ENCODE peak calls at places on chromosomes 12 and 14, in four cellular contexts. B, J, N and G are unnamed samples.

GRCh38 chr14:22112004-22112403 is 438.4 kb upstream of the OR4E1 start:
- DNase-seq in B (no peak), J (peak; percentile 63), N (no peak), G (no peak)

GRCh38 chr12:57454566-57455373 is at the start of gene INHBE:
- DNase-seq in B (no peak), J (no peak), N (peak; percentile 80), G (no peak)

GRCh38 chr12:50732591-50732990 is 31.3 kb upstream of the ATF1 start:
- DNase-seq in B (no peak), J (no peak), N (no peak), G (peak; percentile 74)

GRCh38 chr12:38016606-38017005 is 300.0 kb upstream of the ALG10B start:
- DNase-seq in B (no peak), J (no peak), N (no peak), G (no peak)

GRCh38 chr12:55679691-55680090 is 28.0 kb downstream of the ITGA7 start:
- DNase-seq in B (no peak), J (no peak), N (peak; percentile 34), G (no peak)

GRCh38 chr12:21795648-21796328 is 21.3 kb upstream of the KCNJ8 start:
- DNase-seq in B (no peak), J (no peak), N (no peak), G (no peak)

GRCh38 chr12:52238206-52238840 is 5.3 kb downstream of the KRT7 start:
- DNase-seq in B (no peak), J (no peak), N (no peak), G (no peak)

GRCh38 chr12:23210573-23210972 is 585.6 kb downstream of the ETNK1 start:
- DNase-seq in B (no peak), J (no peak), N (no peak), G (no peak)

GRCh38 chr14:60649815-60650381 is 621 bp upstream of the SIX1 start:
- DNase-seq in B (no peak), J (no peak), N (peak; percentile 63), G (no peak)
- H3K27ac ChIP-seq in B (no peak overlapping the region), J (no peak overlapping the region), N (peak overlapping the region; percentile 93), G (no peak overlapping the region)

GRCh38 chr12:20444595-20445170 is 76.3 kb downstream of the PDE3A start:
- DNase-seq in B (no peak), J (no peak), N (no peak), G (no peak)

GRCh38 chr12:20443792-20444191 is 75.5 kb downstream of the PDE3A start:
- DNase-seq in B (no peak), J (no peak), N (no peak), G (no peak)

GRCh38 chr12:20443216-20443615 is 74.9 kb downstream of the PDE3A start:
- DNase-seq in B (no peak), J (no peak), N (no peak), G (no peak)

GRCh38 chr12:20440408-20440807 is 72.1 kb downstream of the PDE3A start:
- DNase-seq in B (no peak), J (no peak), N (no peak), G (no peak)

GRCh38 chr12:20442322-20442721 is 74.0 kb downstream of the PDE3A start:
- DNase-seq in B (no peak), J (no peak), N (no peak), G (no peak)
- TF ChIP-seq CTCF in B (no peak), J (no peak), N (no peak), G (no peak)

DNA sequence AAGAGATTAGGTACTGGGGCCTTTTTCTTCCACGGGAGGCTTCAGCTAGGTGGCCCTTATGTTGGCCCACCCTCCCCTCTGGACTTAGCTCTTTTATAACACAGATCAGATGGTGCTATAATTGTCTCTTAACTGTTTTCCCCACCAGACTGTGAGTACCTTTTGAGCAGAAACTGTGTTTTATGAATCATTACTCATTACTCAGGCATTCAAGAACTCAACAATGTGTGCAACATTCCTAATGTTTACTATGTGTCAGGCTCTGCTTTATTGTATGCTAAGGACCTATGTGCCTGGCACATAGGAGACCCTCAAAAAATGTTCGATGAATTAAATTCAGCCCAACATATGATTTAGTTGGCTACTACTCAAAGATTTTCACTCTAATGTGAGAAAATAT is 113.2 kb downstream of the RMST start:
- DNase-seq in B (no peak), J (no peak), N (no peak), G (no peak)
- H3K27ac ChIP-seq in B (no peak overlapping the region), J (no peak overlapping the region), N (no peak overlapping the region), G (no peak overlapping the region)

DNA sequence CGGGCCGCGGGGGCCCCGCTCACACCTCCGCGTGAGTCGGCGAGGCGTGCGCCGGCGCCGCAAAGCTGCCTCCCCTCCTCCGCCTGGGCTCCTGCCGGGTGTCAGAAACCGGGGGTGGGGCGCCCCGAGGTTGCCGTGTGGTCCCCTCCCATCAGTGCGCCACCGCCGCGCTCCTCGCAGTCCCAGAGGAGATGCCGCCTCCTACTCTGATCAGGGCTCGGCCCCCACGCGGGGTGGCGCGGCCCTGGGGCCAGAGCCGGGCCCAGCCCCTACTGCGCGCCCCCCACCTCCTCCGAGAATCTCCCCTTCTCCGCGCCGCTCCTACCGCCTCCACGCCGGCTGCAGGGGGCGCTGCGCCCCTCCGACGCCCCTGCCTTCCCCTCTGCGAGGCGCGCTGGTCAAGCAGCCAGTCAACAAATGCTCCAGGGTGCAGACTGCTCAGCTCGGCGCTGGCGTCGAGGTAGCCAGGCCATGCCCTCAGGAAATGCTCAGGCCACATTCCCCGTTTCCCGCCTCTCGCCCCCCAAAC is 467 bp upstream of the JAG2 start:
- DNase-seq in B (no peak), J (no peak), N (no peak), G (no peak)
- TF ChIP-seq CTCF in B (peak; percentile 51), J (peak; percentile 27), N (peak; percentile 40), G (no peak)